ENCODE peak calls at places on chromosomes 7 and 10, in four cellular contexts. A, G, C and B are unnamed samples. For H3K27me3 and H3K4me1, the result is how much of the 10 kb centered on the place peaks cover.

GRCh38 chr7:156892086-156892800 is 740 bp downstream of the LMBR1 start:
- DNase-seq in A (no peak), G (peak), C (peak), B (peak)

GRCh38 chr10:27611209-27611608 is 107.1 kb downstream of the RAB18 start:
- DNase-seq in A (no peak), G (no peak), C (no peak), B (no peak)

GRCh38 chr10:8045728-8046494 is 8.6 kb upstream of the GATA3 start:
- DNase-seq in A (no peak), G (peak), C (no peak), B (no peak)

GRCh38 chr10:97861351-97861750 is 11.7 kb downstream of the GOLGA7B start:
- DNase-seq in A (no peak), G (no peak), C (no peak), B (no peak)

GRCh38 chr10:132916421-132916841 is 25.9 kb downstream of the CFAP46 start:
- DNase-seq in A (no peak), G (no peak), C (no peak), B (no peak)

GRCh38 chr10:130141460-130141859 is 5.3 kb downstream of the GLRX3 start:
- DNase-seq in A (no peak), G (no peak), C (no peak), B (no peak)

GRCh38 chr7:2729043-2729892 is 41.3 kb downstream of the AMZ1 start:
- DNase-seq in A (no peak), G (no peak), C (peak), B (no peak)

GRCh38 chr10:114519306-114519669 is 115.0 kb upstream of the AFAP1L2 start:
- DNase-seq in A (no peak), G (no peak), C (no peak), B (peak)

GRCh38 chr10:70106958-70107791 is 25.4 kb downstream of the AIFM2 start:
- DNase-seq in A (no peak), G (no peak), C (no peak), B (no peak)

GRCh38 chr7:142412551-142413193 is 154.8 kb upstream of the PRSS58 start:
- DNase-seq in A (no peak), G (peak), C (no peak), B (no peak)

GRCh38 chr7:30226593-30227268 is 57.7 kb upstream of the ZNRF2 start:
- DNase-seq in A (no peak), G (no peak), C (no peak), B (peak)

GRCh38 chr10:133199488-133199885 is 30.5 kb upstream of the UTF1 start:
- DNase-seq in A (no peak), G (no peak), C (no peak), B (no peak)

GRCh38 chr7:140062118-140062527 is 628 bp downstream of the PARP12 start:
- DNase-seq in A (no peak), G (no peak), C (peak), B (peak)

GRCh38 chr10:108684431-108684830 is 1238.9 kb downstream of the XPNPEP1 start:
- DNase-seq in A (no peak), G (no peak), C (no peak), B (no peak)

GRCh38 chr10:132493246-132493755 is 44.3 kb upstream of the INPP5A start:
- DNase-seq in A (no peak), G (no peak), C (no peak), B (no peak)

GRCh38 chr7:36440880-36441279 is 51.2 kb downstream of the ANLN start:
- DNase-seq in A (no peak), G (no peak), C (no peak), B (no peak)

GRCh38 chr10:5135581-5135980 is 41.4 kb downstream of the AKR1C3 start:
- DNase-seq in A (no peak), G (no peak), C (no peak), B (no peak)

GRCh38 chr7:29764227-29764626 is 42.1 kb upstream of the WIPF3 start:
- DNase-seq in A (no peak), G (no peak), C (no peak), B (peak)

GRCh38 chr7:30382607-30383006 is 96.0 kb downstream of the NOD1 start:
- DNase-seq in A (no peak), G (no peak), C (no peak), B (no peak)

GRCh38 chr7:12719141-12719919 is 31.9 kb downstream of the ARL4A start:
- DNase-seq in A (no peak), G (no peak), C (no peak), B (no peak)

DNA sequence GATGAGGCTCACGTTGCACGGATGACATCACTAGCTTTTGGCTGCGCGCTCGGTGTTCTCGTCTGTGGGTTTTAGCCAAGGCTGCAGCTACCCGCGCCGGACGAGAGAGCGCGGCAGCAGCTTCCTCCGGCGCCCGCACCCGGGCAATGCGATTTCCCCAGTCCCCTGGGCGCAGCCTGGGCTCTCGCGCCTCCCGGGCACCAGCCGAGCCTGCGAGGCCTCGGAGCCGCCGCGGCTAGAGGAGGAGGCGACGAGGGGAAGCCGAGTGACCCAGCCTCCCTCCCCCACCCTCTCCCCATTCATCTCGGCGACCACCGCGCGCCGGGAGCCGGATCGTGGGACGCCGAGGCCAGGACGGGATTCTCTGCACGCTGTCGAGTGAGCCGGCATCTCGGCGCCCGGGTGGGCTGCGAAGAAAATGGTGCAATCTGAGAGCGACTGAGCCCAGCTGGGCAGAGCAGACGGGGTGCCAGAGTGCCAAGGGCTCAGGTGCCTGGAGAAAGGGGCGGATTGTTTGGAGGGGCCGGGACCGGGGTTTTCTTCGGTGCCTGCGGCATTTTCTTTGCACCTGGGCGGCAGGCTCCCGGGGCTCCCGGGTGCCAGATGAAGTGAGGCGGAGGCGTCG is 1.2 kb upstream of the TMEM178B start:
- DNase-seq in A (no peak), G (peak), C (no peak), B (peak)
- H3K27me3 ChIP-seq in A (half or more), G (under half), C (under half), B (half or more)

GRCh38 chr7:607938-608337 is 88.3 kb upstream of the PDGFA start:
- DNase-seq in A (no peak), G (no peak), C (no peak), B (no peak)
- H3K4me1 ChIP-seq in A (under half), G (half or more), C (under half), B (under half)

GRCh38 chr10:47305566-47305965 is 5.6 kb downstream of the GDF10 start:
- DNase-seq in A (no peak), G (no peak), C (no peak), B (no peak)

GRCh38 chr10:47303866-47304265 is 3.9 kb downstream of the GDF10 start:
- DNase-seq in A (no peak), G (no peak), C (no peak), B (no peak)

GRCh38 chr10:47299989-47300931 is at the start of gene GDF10:
- DNase-seq in A (no peak), G (no peak), C (no peak), B (no peak)

GRCh38 chr10:47301833-47302232 is 1.8 kb downstream of the GDF10 start:
- DNase-seq in A (no peak), G (no peak), C (no peak), B (no peak)

GRCh38 chr10:47303105-47303504 is 3.1 kb downstream of the GDF10 start:
- DNase-seq in A (no peak), G (no peak), C (no peak), B (no peak)
- H3K27me3 ChIP-seq in A (half or more), G (under half), C (under half), B (under half)

DNA sequence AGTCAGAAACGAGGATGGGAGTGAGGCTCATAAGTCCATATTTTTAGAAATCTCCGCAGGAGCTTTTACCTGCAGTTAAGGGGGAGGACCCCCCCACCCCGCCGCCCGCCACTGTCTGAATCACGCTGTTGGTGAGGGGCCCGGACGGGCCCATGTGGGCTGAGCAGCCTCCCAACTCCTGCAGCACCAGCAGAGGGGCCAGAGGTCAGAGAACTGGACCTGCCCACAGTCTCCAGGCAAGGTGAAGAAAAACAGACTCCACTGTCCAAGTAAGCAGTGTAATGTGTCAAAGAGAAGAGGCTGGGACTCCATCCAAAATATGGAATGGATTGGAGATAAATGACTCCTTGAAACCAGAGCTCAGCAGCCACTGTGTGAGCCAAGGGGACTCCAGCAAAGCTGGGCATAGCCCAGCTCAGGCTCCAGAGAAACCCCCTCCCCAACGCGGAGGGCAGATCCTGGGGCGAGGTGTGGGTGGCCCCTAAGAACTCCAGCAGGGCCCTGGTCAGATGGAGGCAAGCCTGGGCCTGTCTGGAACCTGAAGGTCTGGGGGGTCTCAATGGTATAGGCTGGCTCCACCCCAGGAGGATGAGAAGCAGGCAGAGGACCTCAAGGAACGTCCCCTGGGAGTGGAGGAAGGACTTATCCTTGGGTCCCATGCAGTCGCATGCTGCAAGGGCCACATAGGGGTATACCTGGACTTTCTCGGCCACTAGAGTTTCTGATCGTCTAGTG is 128.5 kb upstream of the TNS3 start:
- DNase-seq in A (no peak), G (no peak), C (no peak), B (no peak)
- H3K4me1 ChIP-seq in A (under half), G (under half), C (under half), B (under half)

DNA sequence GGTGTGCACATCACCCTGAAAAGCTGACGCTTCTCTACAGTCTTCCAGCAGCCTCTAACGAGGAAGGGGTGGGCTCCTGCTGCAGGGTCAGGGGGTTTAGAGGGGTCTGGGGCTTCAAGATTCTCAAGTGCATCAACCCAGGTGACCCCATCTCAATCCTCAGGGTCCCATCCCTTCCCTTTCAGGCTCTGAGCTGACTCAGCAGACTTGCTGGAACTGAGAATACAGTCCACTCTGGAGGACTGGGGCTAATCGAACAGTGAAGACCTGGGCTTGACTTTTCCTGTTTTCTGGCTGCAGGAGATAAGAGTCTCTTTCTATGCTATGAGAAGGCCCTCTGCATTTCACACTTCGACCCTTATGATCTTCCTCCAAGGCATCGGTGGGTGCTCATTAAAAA is 22.3 kb upstream of the NPTX2 start:
- DNase-seq in A (no peak), G (no peak), C (no peak), B (no peak)
- H3K27me3 ChIP-seq in A (under half), G (under half), C (under half), B (under half)

GRCh38 chr10:42637648-42638052 is 720 bp downstream of the ZNF33B start:
- DNase-seq in A (no peak), G (no peak), C (no peak), B (no peak)

GRCh38 chr10:42638821-42639270 is 476 bp upstream of the ZNF33B start:
- DNase-seq in A (no peak), G (no peak), C (no peak), B (no peak)

GRCh38 chr10:42635098-42635497 is 3.3 kb downstream of the ZNF33B start:
- DNase-seq in A (no peak), G (no peak), C (no peak), B (no peak)

GRCh38 chr10:42638053-42638820 is at the start of gene ZNF33B:
- DNase-seq in A (peak), G (peak), C (peak), B (peak)

DNA sequence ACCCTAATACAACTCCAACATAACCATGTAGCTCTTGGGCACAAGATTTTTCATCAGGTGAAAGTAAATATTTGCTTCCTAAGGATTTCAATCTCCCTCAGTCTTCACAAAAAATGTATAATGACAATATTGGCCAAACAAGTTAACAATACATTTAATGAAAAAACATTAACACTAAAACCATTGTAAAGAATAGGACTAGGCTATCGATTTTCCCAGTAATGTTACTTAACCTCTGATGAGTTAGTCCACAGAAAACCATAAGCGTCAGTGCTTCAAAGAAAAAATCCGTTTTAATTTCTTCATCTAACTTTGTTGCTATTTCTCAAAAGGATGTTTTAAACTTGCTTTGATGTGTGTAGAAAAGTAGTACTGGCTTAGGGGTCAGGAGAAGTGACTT is 1.2 kb downstream of the ZNF33B start:
- DNase-seq in A (no peak), G (no peak), C (no peak), B (no peak)
- H3K4me1 ChIP-seq in A (under half), G (under half), C (under half), B (under half)

GRCh38 chr7:47044620-47045019 is 537.3 kb downstream of the TNS3 start:
- DNase-seq in A (no peak), G (no peak), C (no peak), B (no peak)

GRCh38 chr7:47045592-47045991 is 536.3 kb downstream of the TNS3 start:
- DNase-seq in A (no peak), G (no peak), C (no peak), B (no peak)

GRCh38 chr7:47046949-47047348 is 535.0 kb downstream of the TNS3 start:
- DNase-seq in A (no peak), G (no peak), C (no peak), B (no peak)

GRCh38 chr7:47047384-47047783 is 534.5 kb downstream of the TNS3 start:
- DNase-seq in A (no peak), G (no peak), C (no peak), B (no peak)

GRCh38 chr7:47045169-47045568 is 536.7 kb downstream of the TNS3 start:
- DNase-seq in A (no peak), G (no peak), C (no peak), B (no peak)
- H3K27me3 ChIP-seq in A (under half), G (under half), C (under half), B (under half)

GRCh38 chr10:103842605-103843004 is 12.8 kb downstream of the SH3PXD2A start:
- DNase-seq in A (no peak), G (no peak), C (no peak), B (no peak)
- H3K4me1 ChIP-seq in A (under half), G (under half), C (under half), B (half or more)

GRCh38 chr10:100806356-100806645 is 60.9 kb downstream of the PAX2 start:
- DNase-seq in A (no peak), G (no peak), C (no peak), B (no peak)

GRCh38 chr10:100807241-100808050 is 62.1 kb downstream of the PAX2 start:
- DNase-seq in A (no peak), G (no peak), C (no peak), B (no peak)

GRCh38 chr10:100803908-100804307 is 58.5 kb downstream of the PAX2 start:
- DNase-seq in A (no peak), G (no peak), C (no peak), B (no peak)

GRCh38 chr10:100803481-100803880 is 58.1 kb downstream of the PAX2 start:
- DNase-seq in A (no peak), G (no peak), C (no peak), B (no peak)

GRCh38 chr10:100805543-100806355 is 60.4 kb downstream of the PAX2 start:
- DNase-seq in A (no peak), G (no peak), C (no peak), B (no peak)
- H3K27me3 ChIP-seq in A (half or more), G (under half), C (under half), B (half or more)

DNA sequence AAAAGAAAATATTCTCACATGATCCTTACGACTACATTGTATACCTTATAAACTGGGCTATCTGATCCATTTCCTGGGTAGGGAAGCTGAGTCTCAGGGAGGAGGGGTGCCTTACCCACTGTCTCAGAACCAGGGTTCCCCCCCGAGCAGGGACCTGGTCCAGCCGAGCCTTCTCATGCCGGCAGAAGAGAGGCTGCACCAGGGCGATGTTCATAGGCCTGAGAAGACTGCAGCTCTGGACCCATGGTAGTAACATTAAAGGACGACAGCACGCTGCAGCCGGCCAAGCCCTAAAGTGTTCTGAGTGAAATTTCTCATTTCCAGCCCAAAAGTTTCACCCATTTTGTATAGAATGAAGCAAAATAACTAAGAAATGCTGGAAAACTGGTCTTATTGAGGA is 163.0 kb upstream of the TNS3 start:
- DNase-seq in A (no peak), G (no peak), C (no peak), B (no peak)
- H3K4me1 ChIP-seq in A (under half), G (under half), C (under half), B (under half)